ENCODE peak calls at places on chromosomes 16 and 17, in nine cellular contexts. O is CD8-positive, alpha-beta T cell; S is tibial artery; X is HCT116; T is aorta; W is SK-N-SH; I is transverse colon; Q is PC-9; V is effector memory CD4-positive, alpha-beta T cell. G is an unnamed sample.

GRCh38 chr17:37299257-37299985 is 76.4 kb upstream of the C17orf78 start:
- DNase-seq in Q (no peak), I (no peak), V (no peak), S (no peak), W (no peak), O (no peak), X (no peak), T (no peak), G (no peak)

GRCh38 chr16:12170103-12171025 is 193.8 kb downstream of the SNX29 start:
- DNase-seq in V (no peak), Q (no peak), T (no peak), I (no peak), O (no peak), W (no peak), X (no peak), S (no peak), G (no peak)

GRCh38 chr16:23504076-23504452 is 6.2 kb downstream of the GGA2 start:
- DNase-seq in S (peak; percentile 54), X (no peak), V (no peak), I (no peak), T (peak; percentile 67), W (no peak), O (no peak), Q (no peak), G (no peak)

GRCh38 chr17:40937384-40937819 is at the start of gene KRT23:
- DNase-seq in O (no peak), S (no peak), T (no peak), I (no peak), Q (no peak), W (no peak), V (no peak), X (no peak), G (no peak)

GRCh38 chr17:58541249-58541648 is 26.8 kb upstream of the MTMR4 start:
- DNase-seq in X (peak; percentile 54), I (no peak), T (no peak), W (no peak), S (no peak), Q (no peak), O (no peak), V (no peak), G (no peak)

GRCh38 chr17:41484920-41485904 is 4.3 kb upstream of the KRT35 start:
- DNase-seq in I (no peak), W (no peak), Q (no peak), T (no peak), O (no peak), X (no peak), S (no peak), V (no peak), G (no peak)

GRCh38 chr17:81842725-81843504 is 8.1 kb upstream of the PPP1R27 start:
- DNase-seq in X (no peak), I (no peak), S (no peak), O (no peak), Q (no peak), V (no peak), T (no peak), W (no peak), G (no peak)

GRCh38 chr17:79812969-79813825 is 16.3 kb upstream of the CBX8 start:
- DNase-seq in Q (no peak), V (no peak), S (no peak), I (peak; percentile 23), O (no peak), T (no peak), W (peak; percentile 91), X (no peak), G (peak; percentile 42)

GRCh38 chr16:68297908-68298307 is 12.8 kb downstream of the SLC7A6OS start:
- DNase-seq in W (no peak), I (no peak), S (no peak), Q (no peak), T (no peak), X (no peak), V (no peak), O (no peak), G (no peak)

GRCh38 chr16:90018297-90019200 is 707 bp downstream of the DBNDD1 start:
- DNase-seq in Q (peak; percentile 46), T (no peak), O (no peak), X (no peak), W (peak; percentile 70), I (peak; percentile 52), V (no peak), S (no peak), G (no peak)

GRCh38 chr16:4511441-4512082 is 27.0 kb downstream of the CDIP1 start:
- DNase-seq in X (no peak), W (peak; percentile 77), T (peak; percentile 51), I (peak; percentile 56), O (no peak), S (no peak), Q (peak; percentile 74), V (no peak), G (peak; percentile 59)

GRCh38 chr17:6019959-6020358 is 50.2 kb upstream of the WSCD1 start:
- DNase-seq in I (no peak), Q (no peak), T (no peak), V (no peak), O (no peak), X (no peak), S (no peak), W (no peak), G (no peak)

GRCh38 chr17:62671553-62671952 is 44.1 kb downstream of the MRC2 start:
- DNase-seq in O (no peak), I (peak; percentile 54), Q (peak; percentile 50), V (no peak), S (no peak), T (peak; percentile 54), X (no peak), W (peak; percentile 62), G (no peak)

DNA sequence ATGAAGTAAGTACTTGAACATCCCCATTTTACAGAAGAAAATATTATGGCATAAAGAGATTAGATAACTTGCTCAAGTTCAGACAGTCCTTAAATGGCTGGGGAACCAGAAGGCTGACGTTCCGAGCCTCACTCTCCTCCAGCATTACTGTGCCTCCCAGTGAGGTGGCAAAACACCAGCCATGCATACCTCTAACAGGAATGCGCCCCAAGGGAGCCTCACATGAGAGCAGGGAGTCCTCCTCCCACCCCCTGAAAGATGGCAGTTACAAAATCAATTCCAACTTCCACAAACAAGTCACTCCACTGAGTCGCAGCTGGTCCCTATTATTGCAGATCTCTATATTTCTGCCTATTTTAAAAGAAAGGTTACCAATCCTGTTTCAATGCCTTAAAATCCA is 55.6 kb downstream of the ANKFY1 start:
- DNase-seq in Q (no peak), S (no peak), X (no peak), V (no peak), O (no peak), W (no peak), T (peak; percentile 82), I (no peak), G (no peak)
- H3K4me3 ChIP-seq in Q (no peak overlapping the region), S (no peak overlapping the region), X (no peak overlapping the region), V (no peak overlapping the region), O (no peak overlapping the region), W (no peak overlapping the region), T (no peak overlapping the region), I (no peak overlapping the region), G (no peak overlapping the region)

GRCh38 chr16:85440744-85441143 is 172.4 kb upstream of the GSE1 start:
- DNase-seq in S (no peak), Q (no peak), O (no peak), V (no peak), I (no peak), W (no peak), T (no peak), X (no peak), G (no peak)
- H3K27me3 ChIP-seq in S (no peaks in the 10 kb centered on the region), Q (no peaks in the 10 kb centered on the region), O (no peaks in the 10 kb centered on the region), V (no peaks in the 10 kb centered on the region), I (no peaks in the 10 kb centered on the region), W (no peaks in the 10 kb centered on the region), T (no peaks in the 10 kb centered on the region), X (no peaks in the 10 kb centered on the region), G (no peaks in the 10 kb centered on the region)

GRCh38 chr16:2475413-2476344 is 752 bp downstream of the TBC1D24 start:
- DNase-seq in I (peak; percentile 44), X (no peak), V (peak; percentile 8), T (no peak), S (no peak), W (peak; percentile 63), Q (peak; percentile 65), O (peak; percentile 65), G (no peak)

GRCh38 chr16:2476345-2476720 is 1.4 kb downstream of the TBC1D24 start:
- DNase-seq in W (no peak), V (no peak), X (no peak), O (no peak), Q (no peak), I (no peak), T (no peak), S (no peak), G (no peak)

GRCh38 chr16:2473999-2474876 is 689 bp upstream of the TBC1D24 start:
- DNase-seq in X (no peak), V (peak; percentile 38), Q (peak; percentile 50), T (peak; percentile 60), O (peak; percentile 76), I (peak; percentile 62), W (peak; percentile 79), S (no peak), G (peak; percentile 79)

GRCh38 chr16:2473425-2473926 is 1.5 kb upstream of the TBC1D24 start:
- DNase-seq in O (no peak), I (no peak), V (no peak), T (no peak), X (no peak), Q (peak; percentile 43), W (peak; percentile 74), S (no peak), G (no peak)

DNA sequence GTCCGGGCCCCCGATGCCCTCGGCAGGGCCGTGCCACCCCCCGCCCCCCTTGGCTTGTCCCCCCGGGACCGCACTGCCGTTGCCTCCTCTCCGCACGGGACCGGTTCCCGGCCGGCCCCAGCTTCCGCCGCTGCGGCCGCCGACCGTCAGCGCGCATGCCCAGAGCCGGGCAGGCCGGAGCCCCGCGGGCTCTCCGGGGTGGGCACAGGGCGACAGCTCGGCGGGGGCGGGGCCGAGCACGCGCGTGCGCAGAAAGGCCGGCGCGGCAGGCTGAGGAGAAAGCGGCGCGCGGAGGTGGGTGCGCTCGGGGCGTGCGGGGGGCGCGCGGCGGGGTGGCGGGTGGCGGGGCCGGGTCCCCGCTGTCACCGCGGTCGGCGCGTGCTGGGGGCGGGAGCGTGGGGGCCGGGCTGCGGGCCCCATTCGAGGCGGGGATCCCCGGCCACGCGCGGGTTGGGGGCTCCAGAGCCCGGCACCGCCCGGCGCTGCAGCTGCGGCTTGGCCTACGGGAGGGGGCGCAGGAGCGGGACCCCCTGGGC is at the start of gene TBC1D24:
- DNase-seq in Q (peak; percentile 93), I (peak; percentile 90), O (peak; percentile 88), W (peak; percentile 100), S (peak; percentile 82), T (peak; percentile 91), X (peak; percentile 50), V (peak; percentile 52), G (peak; percentile 88)
- H3K27ac ChIP-seq in Q (peak within 1 kb of the TSS; percentile 34), I (peak within 1 kb of the TSS; percentile 88), O (no peak within 1 kb of the TSS), W (peak within 1 kb of the TSS; percentile 89), S (peak within 1 kb of the TSS; percentile 76), T (no peak within 1 kb of the TSS), X (peak within 1 kb of the TSS; percentile 97), V (peak within 1 kb of the TSS; percentile 11), G (peak within 1 kb of the TSS; percentile 51)

DNA sequence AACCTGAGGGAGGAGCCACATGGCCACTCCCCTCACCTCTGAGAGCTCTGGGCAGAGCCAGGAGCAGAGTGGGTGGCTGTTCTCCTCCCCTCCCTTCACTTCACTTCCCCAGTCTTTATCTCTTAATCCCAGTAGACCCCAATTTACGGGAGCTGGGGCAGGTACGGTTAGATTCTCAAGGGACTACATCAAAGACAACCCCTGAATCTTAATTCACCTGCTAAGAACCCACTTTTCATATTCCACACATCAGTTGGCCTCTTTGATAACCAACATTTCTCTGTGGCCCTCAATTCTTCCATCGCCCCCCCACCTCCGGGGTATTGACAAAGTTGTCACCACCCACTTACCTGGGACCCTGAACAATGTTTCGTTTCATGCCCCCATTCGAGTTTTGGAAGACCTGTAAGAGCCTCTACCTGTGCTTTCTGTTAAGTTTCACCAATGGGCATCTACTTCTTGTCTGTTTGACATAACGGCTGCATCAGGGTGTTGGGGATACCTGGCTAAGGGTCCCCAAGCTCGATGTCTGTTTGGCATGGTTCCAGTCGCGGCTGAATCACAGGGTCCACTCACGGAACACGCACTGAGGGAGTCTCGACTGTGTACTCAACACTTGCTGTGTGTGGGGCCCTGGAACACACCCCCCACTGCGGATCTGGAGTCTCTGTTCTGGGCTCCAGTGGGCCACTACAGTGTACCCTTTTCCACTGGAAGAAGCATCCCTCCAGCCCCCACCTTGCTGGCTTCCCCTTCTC is 27.8 kb downstream of the SLC38A8 start:
- DNase-seq in S (no peak), T (no peak), O (no peak), Q (no peak), I (no peak), W (no peak), V (no peak), X (no peak), G (no peak)
- H3K4me3 ChIP-seq in S (no peak overlapping the region), T (no peak overlapping the region), O (no peak overlapping the region), Q (no peak overlapping the region), I (no peak overlapping the region), W (no peak overlapping the region), V (no peak overlapping the region), X (no peak overlapping the region), G (no peak overlapping the region)

G was measured in SJSA1.